ENCODE peak calls at places on chromosome 12, in ten cellular contexts. L, U, V, N, A, G, Z, I, P and Y are unnamed samples.

GRCh38 chr12:31702047-31702446 is 26.8 kb downstream of the AMN1 start:
- DNase-seq in I (no peak), A (peak), Z (no peak), P (no peak), V (no peak), N (no peak), U (no peak), G (no peak), L (no peak), Y (no peak)

GRCh38 chr12:9829990-9830389 is 2.7 kb downstream of the KLRF1 start:
- DNase-seq in Z (no peak), A (no peak), G (no peak), U (no peak), V (no peak), I (no peak), L (no peak), P (no peak), N (no peak), Y (no peak)

GRCh38 chr12:64083285-64084210 is 138.5 kb downstream of the KICS2 start:
- DNase-seq in G (peak), P (no peak), V (no peak), U (no peak), N (peak), L (peak), A (peak), I (peak), Z (peak), Y (peak)

GRCh38 chr12:59708484-59708883 is 112.7 kb downstream of the SLC16A7 start:
- DNase-seq in N (no peak), Z (no peak), U (no peak), I (no peak), P (no peak), L (no peak), V (no peak), G (no peak), A (no peak), Y (no peak)

GRCh38 chr12:112788205-112788604 is 3.3 kb upstream of the RPH3A start:
- DNase-seq in U (no peak), I (no peak), L (no peak), P (no peak), A (no peak), G (no peak), Z (no peak), N (no peak), V (peak), Y (no peak)

GRCh38 chr12:7369274-7369729 is 65.4 kb downstream of the ACSM4 start:
- DNase-seq in U (peak), V (no peak), N (no peak), P (no peak), L (no peak), I (no peak), G (no peak), Z (peak), A (peak), Y (peak)

GRCh38 chr12:44847888-44848770 is 28.0 kb downstream of the NELL2 start:
- DNase-seq in G (no peak), I (no peak), N (no peak), V (no peak), L (peak), P (no peak), Z (no peak), U (no peak), A (no peak), Y (peak)

GRCh38 chr12:8987589-8988205 is 1.6 kb upstream of the KLRG1 start:
- DNase-seq in A (no peak), P (no peak), V (no peak), I (no peak), Z (no peak), L (no peak), G (no peak), N (no peak), U (no peak), Y (no peak)

GRCh38 chr12:14845350-14845750 is 2.0 kb upstream of the ART4 start:
- DNase-seq in Z (peak), G (no peak), P (no peak), A (peak), L (peak), I (peak), U (peak), V (peak), N (peak), Y (peak)

GRCh38 chr12:103399986-103400385 is 95.8 kb downstream of the C12orf42 start:
- DNase-seq in I (no peak), U (no peak), G (no peak), Z (no peak), V (no peak), A (no peak), L (no peak), P (no peak), N (no peak), Y (no peak)

GRCh38 chr12:94405378-94406116 is 54.1 kb downstream of the CEP83 start:
- DNase-seq in U (no peak), N (no peak), V (no peak), I (no peak), Z (no peak), A (no peak), G (no peak), L (no peak), P (no peak), Y (no peak)

GRCh38 chr12:53004582-53004981 is 1.7 kb upstream of the EIF4B start:
- DNase-seq in V (no peak), I (no peak), P (no peak), U (peak), Z (no peak), G (no peak), N (no peak), A (peak), L (no peak), Y (no peak)

GRCh38 chr12:110088936-110089335 is 35.2 kb upstream of the IFT81 start:
- DNase-seq in N (no peak), V (no peak), U (no peak), L (no peak), Z (no peak), P (no peak), I (no peak), A (no peak), G (no peak), Y (no peak)

GRCh38 chr12:119071638-119072231 is 90.4 kb downstream of the SRRM4 start:
- DNase-seq in V (no peak), I (no peak), L (no peak), Z (peak), N (no peak), A (no peak), U (no peak), G (no peak), P (no peak), Y (no peak)

GRCh38 chr12:113980537-113981337 is 14.6 kb upstream of the RBM19 start:
- DNase-seq in L (peak), P (peak), I (no peak), V (peak), G (no peak), Z (no peak), N (peak), U (peak), A (peak), Y (peak)

GRCh38 chr12:57127710-57128518 is at the start of gene LRP1:
- DNase-seq in G (no peak), I (peak), Z (peak), V (peak), L (peak), U (peak), A (peak), P (peak), N (peak), Y (peak)

GRCh38 chr12:115377781-115378180 is 693.8 kb upstream of the TBX3 start:
- DNase-seq in A (no peak), P (no peak), U (no peak), V (no peak), Z (no peak), I (no peak), L (no peak), N (no peak), G (no peak), Y (no peak)

GRCh38 chr12:40016960-40017359 is 88.9 kb downstream of the SLC2A13 start:
- DNase-seq in A (peak), Z (no peak), L (peak), N (no peak), P (no peak), V (peak), G (no peak), I (no peak), U (peak), Y (no peak)

GRCh38 chr12:54383041-54383609 is 1.4 kb downstream of the ZNF385A start:
- DNase-seq in L (no peak), N (no peak), I (no peak), Z (no peak), V (no peak), P (peak), A (peak), G (no peak), U (peak), Y (no peak)

GRCh38 chr12:58888131-58888783 is 32.0 kb downstream of the LRIG3 start:
- DNase-seq in N (peak), P (no peak), V (no peak), I (peak), U (no peak), Z (peak), A (peak), G (no peak), L (no peak), Y (peak)

GRCh38 chr12:48556631-48557030 is 13.2 kb downstream of the LALBA start:
- DNase-seq in U (peak), I (no peak), G (no peak), Z (no peak), N (no peak), A (no peak), V (no peak), L (no peak), P (no peak), Y (no peak)

GRCh38 chr12:2998789-2999264 is 39.6 kb downstream of the TEAD4 start:
- DNase-seq in U (peak), A (peak), L (no peak), I (peak), P (peak), G (no peak), N (peak), Z (peak), V (no peak), Y (no peak)

GRCh38 chr12:54751493-54751892 is 102.8 kb upstream of the MUCL1 start:
- DNase-seq in P (no peak), G (no peak), N (no peak), Z (no peak), I (no peak), U (no peak), L (no peak), A (no peak), V (no peak), Y (no peak)

GRCh38 chr12:102871014-102871413 is 46.0 kb downstream of the PAH start:
- DNase-seq in I (no peak), P (no peak), U (no peak), L (no peak), Z (no peak), G (no peak), V (no peak), N (no peak), A (no peak), Y (no peak)

GRCh38 chr12:57276935-57277563 is 26.1 kb upstream of the STAC3 start:
- DNase-seq in N (no peak), L (no peak), V (peak), U (peak), A (peak), Z (no peak), G (no peak), P (no peak), I (no peak), Y (no peak)

GRCh38 chr12:65655074-65655493 is 169.2 kb upstream of the HMGA2 start:
- DNase-seq in A (peak), Z (no peak), U (peak), L (no peak), I (no peak), V (no peak), G (no peak), N (no peak), P (no peak), Y (no peak)

GRCh38 chr12:120724720-120725119 is 906 bp upstream of the ACADS start:
- DNase-seq in I (no peak), Z (no peak), A (no peak), U (no peak), V (no peak), N (no peak), P (peak), G (no peak), L (no peak), Y (no peak)

GRCh38 chr12:120725151-120725658 is 421 bp upstream of the ACADS start:
- DNase-seq in U (no peak), L (no peak), G (no peak), I (no peak), A (no peak), V (peak), P (peak), N (no peak), Z (peak), Y (no peak)

GRCh38 chr12:120726510-120726793 is 826 bp downstream of the ACADS start:
- DNase-seq in Z (no peak), N (no peak), P (peak), L (no peak), V (no peak), G (no peak), A (no peak), I (no peak), U (no peak), Y (no peak)

GRCh38 chr12:120726961-120727360 is 1.3 kb downstream of the ACADS start:
- DNase-seq in L (no peak), N (no peak), G (no peak), U (no peak), I (no peak), V (no peak), A (no peak), P (peak), Z (peak), Y (no peak)

GRCh38 chr12:120725659-120726509 is at the start of gene ACADS:
- DNase-seq in I (peak), N (peak), V (peak), P (peak), U (peak), L (peak), G (peak), A (peak), Z (peak), Y (peak)
- H3K27ac ChIP-seq in I (peak), N (peak), V (peak), P (no peak), U (peak), L (peak), G (peak), A (no peak), Z (peak), Y (peak)

GRCh38 chr12:50283924-50284236 is 560 bp upstream of the LIMA1 start:
- DNase-seq in U (no peak), V (no peak), G (no peak), P (no peak), Z (no peak), L (no peak), I (no peak), A (peak), N (no peak), Y (no peak)
- H3K27ac ChIP-seq in U (peak), V (peak), G (peak), P (no peak), Z (peak), L (peak), I (peak), A (peak), N (peak), Y (peak)

GRCh38 chr12:122399592-122400373 is 22.7 kb downstream of the CLIP1 start:
- DNase-seq in N (peak), L (peak), U (peak), P (peak), G (no peak), Z (peak), V (peak), A (peak), I (peak), Y (peak)
- H3K27ac ChIP-seq in N (peak), L (peak), U (peak), P (peak), G (peak), Z (peak), V (peak), A (peak), I (peak), Y (peak)

GRCh38 chr12:105234197-105234596 is 1.8 kb downstream of the APPL2 start:
- DNase-seq in V (no peak), Z (no peak), N (no peak), I (no peak), U (no peak), A (no peak), G (no peak), P (no peak), L (no peak), Y (no peak)
- H3K27ac ChIP-seq in V (no peak), Z (peak), N (peak), I (peak), U (no peak), A (no peak), G (peak), P (no peak), L (peak), Y (no peak)